ENCODE peak calls at places on chromosomes 16 and 17, in six cellular contexts. One of them, this sample, is unnamed.

GRCh38 chr17:15514469-15514868 is 47.0 kb upstream of the CDRT4 start:
- DNase-seq in H1: no peak
- DNase-seq in IMR-90: no peak
- DNase-seq in H9: no peak
- DNase-seq in neuronal stem cell: no peak
- DNase-seq in mesendoderm: no peak
- DNase-seq in this sample: no peak

GRCh38 chr16:23877107-23878070 is 41.6 kb downstream of the PRKCB start:
- DNase-seq in neuronal stem cell: no peak
- DNase-seq in H9: peak
- DNase-seq in IMR-90: no peak
- DNase-seq in H1: no peak
- DNase-seq in mesendoderm: peak
- DNase-seq in this sample: no peak

GRCh38 chr17:79188048-79188447 is 113.4 kb downstream of the ENGASE start:
- DNase-seq in IMR-90: no peak
- DNase-seq in H9: peak
- DNase-seq in H1: peak
- DNase-seq in neuronal stem cell: no peak
- DNase-seq in mesendoderm: peak
- DNase-seq in this sample: no peak

GRCh38 chr16:55443434-55443833 is 35.6 kb upstream of the MMP2 start:
- DNase-seq in H9: no peak
- DNase-seq in mesendoderm: no peak
- DNase-seq in neuronal stem cell: no peak
- DNase-seq in H1: no peak
- DNase-seq in IMR-90: no peak
- DNase-seq in this sample: no peak

GRCh38 chr16:85963746-85964370 is 64.9 kb downstream of the IRF8 start:
- DNase-seq in mesendoderm: no peak
- DNase-seq in IMR-90: no peak
- DNase-seq in H9: no peak
- DNase-seq in neuronal stem cell: no peak
- DNase-seq in H1: no peak
- DNase-seq in this sample: peak

GRCh38 chr17:40451420-40451819 is 8.2 kb downstream of the IGFBP4 start:
- DNase-seq in mesendoderm: no peak
- DNase-seq in neuronal stem cell: no peak
- DNase-seq in H1: no peak
- DNase-seq in H9: no peak
- DNase-seq in IMR-90: peak
- DNase-seq in this sample: peak

GRCh38 chr17:6591599-6592158 is 35.3 kb upstream of the PITPNM3 start:
- DNase-seq in neuronal stem cell: no peak
- DNase-seq in H1: no peak
- DNase-seq in H9: no peak
- DNase-seq in IMR-90: peak
- DNase-seq in mesendoderm: no peak
- DNase-seq in this sample: peak

GRCh38 chr16:89828870-89829629 is 775 bp downstream of the SPIRE2 start:
- DNase-seq in mesendoderm: peak
- DNase-seq in H1: no peak
- DNase-seq in H9: no peak
- DNase-seq in IMR-90: no peak
- DNase-seq in neuronal stem cell: no peak
- DNase-seq in this sample: no peak

GRCh38 chr16:56480776-56481467 is 29.6 kb downstream of the OGFOD1 start:
- DNase-seq in mesendoderm: no peak
- DNase-seq in neuronal stem cell: no peak
- DNase-seq in H9: no peak
- DNase-seq in H1: no peak
- DNase-seq in IMR-90: peak
- DNase-seq in this sample: no peak

GRCh38 chr16:79602615-79603014 is 2.1 kb upstream of the MAF start:
- DNase-seq in H1: no peak
- DNase-seq in neuronal stem cell: no peak
- DNase-seq in H9: no peak
- DNase-seq in mesendoderm: no peak
- DNase-seq in IMR-90: no peak
- DNase-seq in this sample: no peak

GRCh38 chr17:29714146-29714545 is 91.4 kb upstream of the CORO6 start:
- DNase-seq in H9: no peak
- DNase-seq in mesendoderm: no peak
- DNase-seq in H1: no peak
- DNase-seq in neuronal stem cell: no peak
- DNase-seq in IMR-90: no peak
- DNase-seq in this sample: no peak

GRCh38 chr16:88070341-88070740 is 119.1 kb downstream of the BANP start:
- DNase-seq in H9: no peak
- DNase-seq in H1: no peak
- DNase-seq in neuronal stem cell: no peak
- DNase-seq in mesendoderm: no peak
- DNase-seq in IMR-90: no peak
- DNase-seq in this sample: no peak

GRCh38 chr17:65794572-65794971 is 233.1 kb upstream of the AXIN2 start:
- DNase-seq in neuronal stem cell: no peak
- DNase-seq in IMR-90: peak
- DNase-seq in mesendoderm: peak
- DNase-seq in H9: peak
- DNase-seq in H1: no peak
- DNase-seq in this sample: peak

GRCh38 chr16:75074920-75075687 is 41.5 kb downstream of the LDHD start:
- DNase-seq in H9: no peak
- DNase-seq in neuronal stem cell: no peak
- DNase-seq in mesendoderm: no peak
- DNase-seq in H1: no peak
- DNase-seq in IMR-90: no peak
- DNase-seq in this sample: no peak

GRCh38 chr17:60065136-60065535 is 13.6 kb downstream of the HEATR6 start:
- DNase-seq in IMR-90: peak
- DNase-seq in H1: no peak
- DNase-seq in neuronal stem cell: no peak
- DNase-seq in H9: no peak
- DNase-seq in mesendoderm: no peak
- DNase-seq in this sample: peak

GRCh38 chr17:50396261-50397110 is 837 bp downstream of the LRRC59 start:
- DNase-seq in H1: no peak
- DNase-seq in H9: no peak
- DNase-seq in neuronal stem cell: peak
- DNase-seq in mesendoderm: peak
- DNase-seq in IMR-90: peak
- DNase-seq in this sample: peak

GRCh38 chr16:706189-707061 is 824 bp upstream of the FBXL16 start:
- DNase-seq in mesendoderm: no peak
- DNase-seq in IMR-90: no peak
- DNase-seq in H1: peak
- DNase-seq in H9: no peak
- DNase-seq in neuronal stem cell: no peak
- DNase-seq in this sample: no peak

GRCh38 chr16:30113711-30114333 is 485 bp upstream of the GDPD3 start:
- DNase-seq in H1: peak
- DNase-seq in mesendoderm: no peak
- DNase-seq in IMR-90: peak
- DNase-seq in H9: no peak
- DNase-seq in neuronal stem cell: no peak
- DNase-seq in this sample: no peak

GRCh38 chr16:82146957-82147356 is 23.1 kb downstream of the MPHOSPH6 start:
- DNase-seq in H1: no peak
- DNase-seq in IMR-90: no peak
- DNase-seq in mesendoderm: no peak
- DNase-seq in neuronal stem cell: no peak
- DNase-seq in H9: no peak
- DNase-seq in this sample: no peak

GRCh38 chr17:49987681-49988441 is 7.2 kb downstream of the DLX3 start:
- DNase-seq in IMR-90: no peak
- DNase-seq in mesendoderm: peak
- DNase-seq in H1: peak
- DNase-seq in neuronal stem cell: no peak
- DNase-seq in H9: peak
- DNase-seq in this sample: no peak

GRCh38 chr16:56836410-56836834 is 28.6 kb upstream of the SLC12A3 start:
- DNase-seq in H9: no peak
- DNase-seq in neuronal stem cell: no peak
- DNase-seq in IMR-90: no peak
- DNase-seq in mesendoderm: no peak
- DNase-seq in H1: no peak
- DNase-seq in this sample: no peak

GRCh38 chr17:45311762-45312476 is 4.9 kb downstream of the MAP3K14 start:
- DNase-seq in neuronal stem cell: no peak
- DNase-seq in IMR-90: peak
- DNase-seq in H9: no peak
- DNase-seq in H1: no peak
- DNase-seq in mesendoderm: peak
- DNase-seq in this sample: peak

GRCh38 chr17:77892469-77893143 is 65.9 kb upstream of the TNRC6C start:
- DNase-seq in mesendoderm: peak
- DNase-seq in H9: peak
- DNase-seq in neuronal stem cell: peak
- DNase-seq in IMR-90: no peak
- DNase-seq in H1: peak
- DNase-seq in this sample: peak

GRCh38 chr17:57881143-57881542 is 31.3 kb upstream of the MRPS23 start:
- DNase-seq in IMR-90: peak
- DNase-seq in mesendoderm: no peak
- DNase-seq in H9: peak
- DNase-seq in H1: no peak
- DNase-seq in neuronal stem cell: no peak
- DNase-seq in this sample: peak

GRCh38 chr16:83717814-83718213 is 90.0 kb upstream of the HSBP1 start:
- DNase-seq in H9: no peak
- DNase-seq in mesendoderm: peak
- DNase-seq in H1: no peak
- DNase-seq in neuronal stem cell: no peak
- DNase-seq in IMR-90: peak
- DNase-seq in this sample: peak

GRCh38 chr16:29761882-29762281 is 16.1 kb upstream of the C16orf54 start:
- DNase-seq in IMR-90: no peak
- DNase-seq in H9: no peak
- DNase-seq in neuronal stem cell: no peak
- DNase-seq in mesendoderm: peak
- DNase-seq in H1: no peak
- DNase-seq in this sample: no peak

GRCh38 chr17:47323382-47324223 is at the start of gene EFCAB13:
- DNase-seq in mesendoderm: peak
- DNase-seq in neuronal stem cell: peak
- DNase-seq in H1: peak
- DNase-seq in H9: peak
- DNase-seq in IMR-90: peak
- DNase-seq in this sample: peak
- H4K8ac ChIP-seq in mesendoderm: no peak
- H4K8ac ChIP-seq in neuronal stem cell: peak
- H4K8ac ChIP-seq in H1: peak
- H4K8ac ChIP-seq in H9: no peak
- H4K8ac ChIP-seq in IMR-90: peak
- H4K8ac ChIP-seq in this sample: peak

DNA sequence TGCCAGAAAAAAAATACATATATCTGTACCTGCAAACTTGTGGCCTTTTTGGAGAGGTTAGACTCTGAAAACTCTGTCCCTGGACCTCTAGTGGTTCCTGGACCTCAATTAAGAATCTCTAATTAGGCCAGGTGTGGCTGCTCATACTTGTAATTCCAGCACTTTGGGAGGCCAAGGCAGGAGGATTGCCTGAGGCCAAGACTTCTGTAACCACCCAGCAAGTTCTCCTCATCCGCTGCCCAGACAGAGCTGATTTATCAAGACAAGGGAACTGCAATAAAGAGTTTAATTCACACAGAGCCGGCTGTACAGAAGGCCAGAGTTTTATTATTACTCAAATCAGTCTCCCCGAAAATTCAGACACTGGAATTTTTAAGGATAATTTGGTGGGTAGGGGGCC is 4.2 kb downstream of the ASPA start:
- DNase-seq in H1: no peak
- DNase-seq in IMR-90: no peak
- DNase-seq in H9: no peak
- DNase-seq in mesendoderm: peak
- DNase-seq in neuronal stem cell: no peak
- DNase-seq in this sample: no peak
- H2BK15ac ChIP-seq in H1: no peak
- H2BK15ac ChIP-seq in IMR-90: no peak
- H2BK15ac ChIP-seq in H9: no peak
- H2BK15ac ChIP-seq in mesendoderm: no peak
- H2BK15ac ChIP-seq in neuronal stem cell: no peak
- H2BK15ac ChIP-seq in this sample: no peak

GRCh38 chr17:69240201-69240600 is 11.6 kb upstream of the ABCA10 start:
- DNase-seq in H9: no peak
- DNase-seq in H1: no peak
- DNase-seq in neuronal stem cell: no peak
- DNase-seq in mesendoderm: no peak
- DNase-seq in IMR-90: no peak
- DNase-seq in this sample: no peak
- H4K8ac ChIP-seq in H9: no peak
- H4K8ac ChIP-seq in H1: no peak
- H4K8ac ChIP-seq in neuronal stem cell: no peak
- H4K8ac ChIP-seq in mesendoderm: no peak
- H4K8ac ChIP-seq in IMR-90: no peak
- H4K8ac ChIP-seq in this sample: no peak

GRCh38 chr17:4023220-4023619 is 59.0 kb upstream of the ATP2A3 start:
- DNase-seq in mesendoderm: no peak
- DNase-seq in neuronal stem cell: no peak
- DNase-seq in H1: no peak
- DNase-seq in H9: no peak
- DNase-seq in IMR-90: no peak
- DNase-seq in this sample: peak
- H2BK15ac ChIP-seq in mesendoderm: no peak
- H2BK15ac ChIP-seq in neuronal stem cell: no peak
- H2BK15ac ChIP-seq in H1: no peak
- H2BK15ac ChIP-seq in H9: no peak
- H2BK15ac ChIP-seq in IMR-90: no peak
- H2BK15ac ChIP-seq in this sample: peak

DNA sequence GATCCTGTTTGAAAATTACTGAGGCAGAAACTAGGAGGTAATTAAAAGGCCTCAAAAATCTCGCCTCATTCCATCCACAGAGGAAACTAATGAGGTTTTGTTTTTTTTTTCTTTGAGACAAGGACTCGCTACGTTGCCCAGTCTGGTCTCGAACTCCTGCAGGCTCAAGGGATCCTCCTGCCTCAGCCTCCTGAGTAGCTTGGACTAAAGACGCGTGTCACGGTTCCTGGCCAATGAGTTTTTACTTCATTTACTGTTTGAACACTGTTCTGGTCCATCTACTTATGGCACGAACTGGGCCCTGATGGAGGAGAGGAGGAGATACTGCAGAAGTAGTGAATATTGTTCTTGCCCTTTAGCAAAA is 600 bp upstream of the BLTP2 start:
- DNase-seq in mesendoderm: no peak
- DNase-seq in IMR-90: no peak
- DNase-seq in neuronal stem cell: no peak
- DNase-seq in H1: no peak
- DNase-seq in H9: no peak
- DNase-seq in this sample: no peak
- H4K8ac ChIP-seq in mesendoderm: no peak
- H4K8ac ChIP-seq in IMR-90: peak
- H4K8ac ChIP-seq in neuronal stem cell: no peak
- H4K8ac ChIP-seq in H1: no peak
- H4K8ac ChIP-seq in H9: no peak
- H4K8ac ChIP-seq in this sample: no peak

This sample was measured in mesenchymal stem cell.